ENCODE peak calls at places on chromosomes 4 and X, in six cellular contexts. G is tibial nerve, K is heart right ventricle, F is kidney glomerular epithelial cell, I is GM13976, S is B cell. J is an unnamed sample.

GRCh38 chr4:153156263-153156662 is 48.0 kb upstream of the TRIM2 start:
- DNase-seq in K (no peak), G (no peak), F (no peak), I (no peak), S (peak), J (no peak)

GRCh38 chr4:23374280-23374679 is 515.6 kb downstream of the PPARGC1A start:
- DNase-seq in K (no peak), G (no peak), S (no peak), F (peak), I (no peak), J (no peak)

GRCh38 chr4:5887011-5887360 is 5.9 kb downstream of the CRMP1 start:
- DNase-seq in F (no peak), K (no peak), S (no peak), G (no peak), I (no peak), J (no peak)

GRCh38 chr4:33133723-33134122 is 2413.6 kb downstream of the PCDH7 start:
- DNase-seq in S (no peak), I (no peak), G (no peak), K (no peak), F (no peak), J (no peak)

GRCh38 chrX:140715787-140716186 is 6.2 kb downstream of the LINC00632 start:
- DNase-seq in K (no peak), S (no peak), F (no peak), I (no peak), G (no peak), J (no peak)

GRCh38 chrX:134604701-134605271 is 53.5 kb downstream of the PLAC1 start:
- DNase-seq in F (no peak), K (peak), S (no peak), I (no peak), G (no peak), J (no peak)

GRCh38 chrX:43899878-43900815 is 17.9 kb upstream of the MAOB start:
- DNase-seq in I (no peak), S (no peak), K (no peak), G (no peak), F (no peak), J (no peak)

GRCh38 chr4:61605971-61606370 is 405.8 kb downstream of the ADGRL3 start:
- DNase-seq in I (no peak), K (no peak), G (no peak), S (no peak), F (no peak), J (no peak)

GRCh38 chrX:21741869-21742701 is 15.8 kb downstream of the SMPX start:
- DNase-seq in K (peak), F (no peak), I (no peak), S (no peak), G (peak), J (no peak)

GRCh38 chr4:183961772-183962171 is 56.7 kb downstream of the STOX2 start:
- DNase-seq in S (no peak), G (no peak), I (no peak), K (no peak), F (no peak), J (no peak)

GRCh38 chr4:66097271-66097670 is 427.0 kb upstream of the EPHA5 start:
- DNase-seq in F (no peak), K (no peak), S (no peak), I (no peak), G (no peak), J (no peak)

GRCh38 chr4:97142893-97143292 is 1000.4 kb downstream of the STPG2 start:
- DNase-seq in F (no peak), K (no peak), S (no peak), I (no peak), G (no peak), J (no peak)

GRCh38 chr4:147546341-147546740 is 65.4 kb downstream of the EDNRA start:
- DNase-seq in I (no peak), S (no peak), K (no peak), F (no peak), G (no peak), J (no peak)